ENCODE peak calls at places on chromosomes 1 and 21, in nine cellular contexts. I is A549, W is K562, S is H1, K is HepG2, Y is GM12878, A is endothelial cell of umbilical vein, L is HCT116, X is SK-N-SH. H is an unnamed sample.
A peak's percentile ranks its signal among the peaks of the same experiment; 100 is the strongest.

GRCh38 chr1:90964444-90965035 is 57.3 kb downstream of the ZNF644 start:
- DNase-seq in K (peak; percentile 21), L (peak; percentile 13), Y (no peak), X (no peak), I (no peak), S (no peak), A (peak; percentile 45), W (peak; percentile 39), H (peak; percentile 33)

GRCh38 chr21:41761211-41762181 is 5.4 kb downstream of the RIPK4 start:
- DNase-seq in K (peak; percentile 38), W (no peak), Y (no peak), I (no peak), S (no peak), A (no peak), L (no peak), X (no peak), H (peak; percentile 72)

GRCh38 chr21:44442266-44443125 is 12.8 kb upstream of the LRRC3 start:
- DNase-seq in I (no peak), X (no peak), K (no peak), Y (no peak), S (no peak), L (no peak), A (no peak), W (no peak), H (no peak)

GRCh38 chr21:34330055-34330454 is 33.8 kb upstream of the KCNE2 start:
- DNase-seq in L (no peak), S (no peak), W (peak; percentile 57), A (no peak), X (no peak), Y (no peak), K (no peak), I (no peak), H (no peak)

GRCh38 chr21:45853703-45854342 is 127.7 kb upstream of the COL6A1 start:
- DNase-seq in S (no peak), K (no peak), W (no peak), A (no peak), Y (no peak), X (no peak), I (no peak), L (no peak), H (no peak)

GRCh38 chr21:39126486-39126806 is 56.8 kb downstream of the PSMG1 start:
- DNase-seq in I (no peak), A (no peak), Y (no peak), S (no peak), L (no peak), W (no peak), K (no peak), X (no peak), H (no peak)

GRCh38 chr21:43597052-43597451 is 62.2 kb downstream of the HSF2BP start:
- DNase-seq in S (no peak), W (no peak), A (no peak), I (no peak), K (peak; percentile 69), Y (no peak), L (no peak), X (no peak), H (no peak)

GRCh38 chr1:31434101-31434871 is 21.3 kb downstream of the SERINC2 start:
- DNase-seq in K (peak; percentile 83), W (no peak), I (no peak), S (no peak), X (no peak), A (no peak), Y (no peak), L (no peak), H (no peak)

GRCh38 chr1:41842282-41842681 is 76.4 kb downstream of the HIVEP3 start:
- DNase-seq in K (no peak), I (no peak), W (no peak), X (peak; percentile 22), L (no peak), Y (no peak), S (no peak), A (no peak), H (no peak)

GRCh38 chr1:41838266-41838665 is 80.5 kb downstream of the HIVEP3 start:
- DNase-seq in W (no peak), A (no peak), I (no peak), X (no peak), K (no peak), S (no peak), Y (no peak), L (no peak), H (peak; percentile 73)

GRCh38 chr1:41843378-41843777 is 75.3 kb downstream of the HIVEP3 start:
- DNase-seq in A (peak; percentile 52), X (no peak), W (no peak), I (no peak), S (no peak), Y (no peak), L (no peak), K (no peak), H (no peak)

GRCh38 chr1:41837691-41838090 is 81.0 kb downstream of the HIVEP3 start:
- DNase-seq in I (no peak), Y (no peak), K (no peak), W (no peak), X (no peak), L (no peak), S (no peak), A (no peak), H (no peak)

GRCh38 chr1:41840592-41841246 is 78.0 kb downstream of the HIVEP3 start:
- DNase-seq in I (no peak), W (no peak), X (peak; percentile 11), K (no peak), S (no peak), A (peak; percentile 75), L (peak; percentile 78), Y (no peak), H (no peak)
- TF ChIP-seq MAX in I (no peak), W (no peak), X (no peak), K (no peak), S (no peak), A (no peak), L (peak; percentile 70), Y (no peak), H (no peak)

GRCh38 chr1:221945669-221946068 is 203.8 kb upstream of the DUSP10 start:
- DNase-seq in Y (no peak), S (no peak), L (no peak), K (no peak), X (no peak), A (no peak), I (no peak), W (no peak), H (no peak)

GRCh38 chr1:221948459-221948858 is 206.6 kb upstream of the DUSP10 start:
- DNase-seq in L (no peak), S (no peak), I (no peak), Y (no peak), K (no peak), X (no peak), A (no peak), W (no peak), H (no peak)

GRCh38 chr1:221949996-221950395 is 208.1 kb upstream of the DUSP10 start:
- DNase-seq in S (no peak), I (no peak), W (no peak), Y (no peak), K (no peak), X (no peak), A (no peak), L (no peak), H (no peak)

GRCh38 chr1:221946768-221947167 is 204.9 kb upstream of the DUSP10 start:
- DNase-seq in W (no peak), I (no peak), Y (no peak), K (no peak), L (no peak), X (no peak), A (no peak), S (no peak), H (no peak)

DNA sequence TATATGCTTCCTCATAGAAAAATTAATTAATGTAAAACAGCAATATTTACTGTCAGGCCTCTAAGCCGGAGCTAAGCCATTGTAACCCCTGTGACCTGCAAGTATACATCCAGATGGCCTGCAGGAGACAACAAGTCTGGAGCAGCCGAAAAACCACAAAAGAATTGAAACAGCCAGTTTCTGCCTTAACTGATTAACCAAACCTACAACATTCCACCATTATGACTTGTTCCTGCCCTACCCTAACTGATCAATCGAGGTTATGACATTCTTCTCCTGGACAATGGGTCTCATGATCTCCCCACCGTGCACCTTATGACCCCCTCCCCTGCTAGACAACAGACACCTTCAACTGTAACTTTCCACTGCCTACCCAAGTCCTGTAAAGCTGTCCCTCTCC is 205.8 kb upstream of the DUSP10 start:
- DNase-seq in X (no peak), S (no peak), A (no peak), Y (no peak), K (peak; percentile 3), I (no peak), L (no peak), W (peak; percentile 24), H (no peak)
- H3K4me3 ChIP-seq in X (no peak overlapping the region), S (no peak overlapping the region), A (no peak overlapping the region), Y (no peak overlapping the region), K (no peak overlapping the region), I (no peak overlapping the region), L (no peak overlapping the region), W (no peak overlapping the region), H (no peak overlapping the region)

DNA sequence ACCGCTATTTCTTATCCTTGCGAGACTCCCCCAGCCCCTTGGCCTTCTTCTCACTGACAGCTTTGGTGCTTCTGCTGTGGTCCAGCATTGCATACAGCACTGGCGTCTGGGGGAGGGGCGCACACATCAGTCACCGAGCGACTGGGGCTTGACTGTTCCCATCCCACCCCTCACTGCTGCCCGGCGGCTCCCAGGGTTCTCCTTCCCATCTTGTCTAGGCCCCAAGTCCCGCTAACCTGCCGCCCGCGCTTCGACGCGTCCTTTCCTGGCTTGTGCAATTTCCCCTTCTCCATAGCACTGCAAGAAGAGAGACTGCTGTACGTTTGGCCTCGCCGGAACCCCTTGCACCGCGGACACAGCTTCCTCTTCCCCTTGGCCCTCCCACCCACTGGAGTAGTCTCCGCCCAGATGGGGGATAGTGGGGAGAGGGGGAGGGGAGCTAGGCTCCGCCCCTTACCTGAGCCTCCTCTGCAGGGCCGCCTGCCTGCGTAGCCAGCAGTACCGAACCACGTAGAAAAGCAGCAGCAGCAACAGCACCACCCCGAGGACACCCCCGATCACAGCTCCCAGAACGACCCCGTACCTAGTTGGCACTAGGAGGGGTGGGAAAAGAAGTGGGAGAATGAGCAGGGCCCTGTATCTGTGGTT is 3.8 kb downstream of the MPZ start:
- DNase-seq in W (peak; percentile 91), I (no peak), S (peak; percentile 96), X (peak; percentile 91), A (peak; percentile 64), K (peak; percentile 47), Y (peak; percentile 65), L (peak; percentile 80), H (peak; percentile 96)
- TF ChIP-seq CTCF in W (peak; percentile 61), I (no peak), S (peak; percentile 90), X (peak; percentile 29), A (peak; percentile 41), K (peak; percentile 57), Y (peak; percentile 51), L (peak; percentile 30), H (peak; percentile 5)

GRCh38 chr1:204259782-204260181 is 46.0 kb upstream of the GOLT1A start:
- DNase-seq in Y (no peak), I (no peak), X (no peak), S (no peak), W (no peak), A (no peak), K (no peak), L (no peak), H (no peak)

GRCh38 chr1:204256531-204256930 is 42.7 kb upstream of the GOLT1A start:
- DNase-seq in W (no peak), Y (no peak), L (no peak), S (no peak), I (no peak), K (no peak), A (no peak), X (no peak), H (no peak)

GRCh38 chr1:204259196-204259595 is 45.4 kb upstream of the GOLT1A start:
- DNase-seq in K (no peak), Y (no peak), X (no peak), S (no peak), I (no peak), L (no peak), W (no peak), A (no peak), H (no peak)

GRCh38 chr1:204257446-204257845 is 43.7 kb upstream of the GOLT1A start:
- DNase-seq in L (no peak), W (no peak), K (no peak), A (no peak), Y (no peak), I (no peak), S (no peak), X (peak; percentile 80), H (no peak)

GRCh38 chr1:204258213-204259115 is 44.7 kb upstream of the GOLT1A start:
- DNase-seq in S (peak; percentile 56), X (peak; percentile 88), A (peak; percentile 69), K (peak; percentile 42), Y (no peak), L (peak; percentile 37), I (peak; percentile 85), W (peak; percentile 66), H (peak; percentile 56)
- TF ChIP-seq MAX in S (peak; percentile 38), X (peak; percentile 40), A (no peak), K (no peak), Y (no peak), L (no peak), I (peak; percentile 34), W (no peak), H (no peak)